ENCODE peak calls at places on chromosomes 6 and 20, in seven cellular contexts. L is lower lobe of right lung; Q is CD4-positive, CD25-positive, alpha-beta regulatory T cell; Z is left ventricle myocardium inferior; W is A673; H is heart right ventricle; P is neuronal stem cell. C is an unnamed sample.

GRCh38 chr6:17311595-17312311 is 30.6 kb downstream of the RBM24 start:
- DNase-seq in W (no peak), Q (no peak), P (no peak), L (no peak), H (no peak), Z (peak; percentile 22), C (no peak)

GRCh38 chr6:6455272-6455671 is 133.2 kb upstream of the LY86 start:
- DNase-seq in L (no peak), P (no peak), Z (no peak), Q (no peak), W (no peak), H (no peak), C (no peak)

GRCh38 chr6:22250486-22250885 is 46.4 kb downstream of the PRL start:
- DNase-seq in H (no peak), Q (no peak), L (no peak), W (peak; percentile 60), Z (no peak), P (peak; percentile 67), C (peak; percentile 77)

GRCh38 chr6:83215131-83216047 is 22.2 kb downstream of the RWDD2A start:
- DNase-seq in L (no peak), W (peak; percentile 92), H (peak; percentile 21), P (peak; percentile 48), Q (peak; percentile 60), Z (peak; percentile 39), C (peak; percentile 88)

GRCh38 chr6:25918083-25918683 is 12.3 kb downstream of the SLC17A2 start:
- DNase-seq in Q (no peak), P (no peak), H (no peak), W (peak; percentile 8), Z (no peak), L (no peak), C (no peak)

GRCh38 chr20:9500121-9500911 is 14.1 kb upstream of the LAMP5 start:
- DNase-seq in W (no peak), L (no peak), Q (no peak), H (no peak), P (no peak), Z (no peak), C (no peak)

GRCh38 chr6:121666809-121667208 is 231.4 kb downstream of the GJA1 start:
- DNase-seq in Z (no peak), P (no peak), W (peak; percentile 90), Q (no peak), H (no peak), L (no peak), C (peak; percentile 3)

GRCh38 chr6:80438728-80439127 is 332.3 kb downstream of the BCKDHB start:
- DNase-seq in Q (no peak), H (no peak), Z (no peak), L (no peak), W (peak; percentile 51), P (peak; percentile 43), C (no peak)

GRCh38 chr20:52191436-52192295 is at the start of gene ZFP64:
- DNase-seq in P (peak; percentile 70), L (peak; percentile 80), Z (peak; percentile 78), W (peak; percentile 87), Q (peak; percentile 83), H (peak; percentile 78), C (peak; percentile 79)

GRCh38 chr20:1979116-1979778 is 14.6 kb downstream of the PDYN start:
- DNase-seq in P (no peak), Q (no peak), Z (no peak), W (no peak), H (no peak), L (no peak), C (no peak)

GRCh38 chr6:105178110-105178509 is 1.7 kb downstream of the POPDC3 start:
- DNase-seq in Q (no peak), L (no peak), Z (no peak), H (no peak), W (no peak), P (no peak), C (no peak)

GRCh38 chr6:105181981-105182515 is 2.2 kb upstream of the POPDC3 start:
- DNase-seq in Q (no peak), W (no peak), H (no peak), P (no peak), Z (no peak), L (no peak), C (no peak)

GRCh38 chr6:105177521-105177920 is 2.3 kb downstream of the POPDC3 start:
- DNase-seq in Q (no peak), H (no peak), L (no peak), Z (no peak), P (no peak), W (no peak), C (peak; percentile 34)

GRCh38 chr6:105179244-105180065 is at the start of gene POPDC3:
- DNase-seq in H (peak; percentile 19), W (peak; percentile 16), L (no peak), Z (no peak), P (peak; percentile 48), Q (no peak), C (peak; percentile 83)

GRCh38 chr6:105178636-105179035 is 1.2 kb downstream of the POPDC3 start:
- DNase-seq in Z (no peak), Q (no peak), L (no peak), P (no peak), W (no peak), H (no peak), C (no peak)
- H3K4me3 ChIP-seq in Z (peak overlapping the region; percentile 70), Q (no peak overlapping the region), L (no peak overlapping the region), P (no peak overlapping the region), W (no peak overlapping the region), H (peak overlapping the region; percentile 57), C (peak overlapping the region; percentile 94)

DNA sequence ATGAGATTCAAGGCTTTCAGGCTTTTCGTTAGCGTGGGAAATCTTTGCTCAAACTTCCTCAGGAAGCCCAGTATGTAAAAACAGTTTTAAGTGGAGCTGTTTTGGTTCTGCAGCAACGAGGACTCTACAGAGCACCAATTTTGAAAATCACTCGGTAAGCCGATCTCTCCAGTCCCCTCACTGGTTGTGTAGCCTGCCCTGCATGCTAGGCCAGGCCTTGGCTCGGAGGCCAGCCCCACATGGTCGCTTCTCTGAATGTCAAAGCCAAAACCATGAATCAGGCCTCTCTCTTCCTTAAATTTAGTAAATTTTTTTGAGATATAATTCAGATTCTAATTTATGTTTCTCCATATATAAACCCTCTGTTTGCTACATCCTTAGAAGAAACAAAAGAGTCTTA is 108.0 kb downstream of the CHD6 start:
- DNase-seq in H (no peak), L (no peak), W (no peak), Q (no peak), P (no peak), Z (no peak), C (no peak)
- H3K27ac ChIP-seq in H (peak overlapping the region; percentile 48), L (no peak overlapping the region), W (no peak overlapping the region), Q (no peak overlapping the region), P (no peak overlapping the region), Z (peak overlapping the region; percentile 73), C (no peak overlapping the region)

GRCh38 chr6:42068872-42069522 is 18.7 kb downstream of the TAF8 start:
- DNase-seq in P (no peak), W (no peak), H (no peak), L (no peak), Q (no peak), Z (no peak), C (no peak)

GRCh38 chr6:42073287-42073686 is 23.0 kb downstream of the TAF8 start:
- DNase-seq in Z (no peak), Q (no peak), L (no peak), W (no peak), H (no peak), P (no peak), C (no peak)

GRCh38 chr6:42066156-42066555 is 15.8 kb downstream of the TAF8 start:
- DNase-seq in Z (no peak), P (no peak), W (no peak), L (no peak), H (no peak), Q (no peak), C (no peak)

GRCh38 chr6:42071881-42072583 is 21.7 kb downstream of the TAF8 start:
- DNase-seq in Z (no peak), Q (no peak), P (no peak), L (no peak), W (no peak), H (no peak), C (no peak)

GRCh38 chr6:42068173-42068572 is 17.8 kb downstream of the TAF8 start:
- DNase-seq in H (no peak), L (no peak), Q (no peak), W (no peak), Z (no peak), P (no peak), C (no peak)
- H3K36me3 ChIP-seq in H (no peaks in the 10 kb centered on the region), L (peaks cover 99% of the 10 kb centered on the region), Q (peaks cover 83% of the 10 kb centered on the region), W (peaks cover 16% of the 10 kb centered on the region), Z (peaks cover 98% of the 10 kb centered on the region), P (peaks cover 86% of the 10 kb centered on the region), C (peaks cover 48% of the 10 kb centered on the region)

GRCh38 chr6:138973481-138974140 is 14.4 kb downstream of the REPS1 start:
- DNase-seq in L (no peak), Z (no peak), W (no peak), P (no peak), Q (no peak), H (no peak), C (peak; percentile 12)
- H3K4me3 ChIP-seq in L (no peak overlapping the region), Z (no peak overlapping the region), W (no peak overlapping the region), P (no peak overlapping the region), Q (no peak overlapping the region), H (no peak overlapping the region), C (no peak overlapping the region)

GRCh38 chr20:32672315-32672981 is 1.3 kb downstream of the C20orf203 start:
- DNase-seq in Z (no peak), Q (no peak), W (no peak), L (no peak), H (no peak), P (no peak), C (no peak)
- H3K27ac ChIP-seq in Z (no peak overlapping the region), Q (no peak overlapping the region), W (no peak overlapping the region), L (peak overlapping the region; percentile 18), H (no peak overlapping the region), P (no peak overlapping the region), C (no peak overlapping the region)

DNA sequence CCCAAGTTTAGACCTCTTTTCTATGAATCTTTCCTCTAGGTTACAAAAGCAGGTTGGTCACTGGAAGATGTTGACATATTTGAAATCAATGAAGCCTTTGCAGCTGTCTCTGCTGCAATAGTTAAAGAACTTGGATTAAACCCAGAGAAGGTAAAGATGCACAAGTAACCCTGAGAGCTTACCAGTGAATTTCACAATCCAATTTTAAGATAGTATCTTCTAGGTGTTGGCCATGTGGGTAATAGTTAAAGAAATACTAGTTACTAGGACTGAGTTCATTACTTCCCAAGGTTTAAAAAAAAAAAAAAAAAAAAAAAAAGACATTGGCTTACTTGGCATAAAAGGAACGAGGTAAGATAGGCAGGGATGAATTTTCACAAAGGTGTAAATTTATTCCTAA is 11.3 kb downstream of the TCP1 start:
- DNase-seq in W (no peak), P (no peak), Z (no peak), L (no peak), Q (no peak), H (no peak), C (no peak)
- H3K36me3 ChIP-seq in W (peaks cover 99% of the 10 kb centered on the region), P (peaks cover 100% of the 10 kb centered on the region), Z (peaks cover 63% of the 10 kb centered on the region), L (peaks cover 88% of the 10 kb centered on the region), Q (peaks cover 80% of the 10 kb centered on the region), H (no peaks in the 10 kb centered on the region), C (peaks cover 80% of the 10 kb centered on the region)

GRCh38 chr20:17960927-17961599 is 7.5 kb downstream of the SNX5 start:
- DNase-seq in L (no peak), Z (peak; percentile 67), Q (no peak), W (no peak), H (peak; percentile 45), P (no peak), C (peak; percentile 62)
- H3K4me3 ChIP-seq in L (no peak overlapping the region), Z (peak overlapping the region; percentile 10), Q (peak overlapping the region; percentile 56), W (no peak overlapping the region), H (no peak overlapping the region), P (no peak overlapping the region), C (no peak overlapping the region)

DNA sequence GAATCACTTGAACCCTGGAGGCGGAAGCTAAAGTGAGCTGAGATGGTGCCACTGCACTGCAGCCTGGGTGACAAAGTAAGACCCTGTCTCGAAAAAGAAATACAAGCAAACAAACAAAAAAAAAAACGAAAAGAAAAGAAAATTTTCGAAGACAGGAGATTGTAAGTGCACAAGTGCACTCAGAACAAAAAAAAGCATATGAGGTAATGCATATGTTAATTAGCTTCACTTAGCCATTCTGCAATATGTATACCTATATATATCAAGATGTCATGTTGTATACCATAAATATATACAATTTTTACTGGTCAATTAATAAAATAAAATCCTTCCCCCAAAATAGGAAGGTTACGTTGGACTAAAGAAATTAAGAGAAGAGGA is 127.5 kb downstream of the RIN2 start:
- DNase-seq in P (no peak), H (no peak), W (no peak), L (no peak), Q (no peak), Z (no peak), C (no peak)
- H3K27ac ChIP-seq in P (no peak overlapping the region), H (no peak overlapping the region), W (no peak overlapping the region), L (peak overlapping the region; percentile 83), Q (no peak overlapping the region), Z (peak overlapping the region; percentile 92), C (no peak overlapping the region)

C was measured in SJCRH30.